ENCODE peak calls at places on chromosomes 2 and 18, in six cellular contexts. G is activated CD4-positive, alpha-beta T cell treated with anti-CD3 and anti-CD28 coated beads, Interleukin-2, amount 50 U/mL, for 48 hours; B is colonic mucosa; R is effector CD8-positive, alpha-beta T cell; F is D341Med; A is globus pallidus. M is an unnamed sample.

GRCh38 chr2:10934979-10935350 is 23.2 kb downstream of the KCNF1 start:
- DNase-seq in A (no peak), G (no peak), B (no peak), R (no peak), F (no peak), M (no peak)

GRCh38 chr2:83650897-83651296 is 808.2 kb downstream of the SUCLG1 start:
- DNase-seq in A (no peak), G (no peak), R (no peak), F (no peak), B (no peak), M (no peak)

GRCh38 chr18:59551902-59552635 is 145.2 kb downstream of the CCBE1 start:
- DNase-seq in B (no peak), A (no peak), R (no peak), G (no peak), F (no peak), M (no peak)

GRCh38 chr2:242031481-242032019 is 162.0 kb downstream of the RTP5 start:
- DNase-seq in R (peak), G (peak), A (no peak), B (peak), F (no peak), M (no peak)

GRCh38 chr2:95760839-95761525 is 169.2 kb downstream of the TRIM43 start:
- DNase-seq in G (no peak), B (no peak), R (no peak), F (no peak), A (no peak), M (no peak)

GRCh38 chr18:79478484-79479113 is 82.9 kb downstream of the NFATC1 start:
- DNase-seq in G (no peak), B (no peak), F (no peak), A (no peak), R (no peak), M (no peak)

GRCh38 chr2:24304098-24304497 is 56.2 kb downstream of the ITSN2 start:
- DNase-seq in B (peak), A (peak), R (no peak), G (no peak), F (no peak), M (no peak)

GRCh38 chr2:206728277-206729199 is 10.3 kb upstream of the DYTN start:
- DNase-seq in A (no peak), B (no peak), F (no peak), R (no peak), G (no peak), M (no peak)

GRCh38 chr2:128372621-128373341 is 54.1 kb upstream of the HS6ST1 start:
- DNase-seq in B (no peak), G (no peak), R (no peak), F (no peak), A (no peak), M (no peak)

M was measured in NCI-H524 treated with DMSO at 0.1 percent for 48 hours.